ENCODE peak calls at places on chromosomes 7 and 10, in eight cellular contexts. Z, U, Q, O, E, X, R and T are unnamed samples. For H3K36me3, the result is how much of the 10 kb centered on the place peaks cover.

GRCh38 chr7:134792968-134793367 is 13.5 kb downstream of the CALD1 start:
- DNase-seq in Z (no peak), U (no peak), Q (no peak), O (no peak), E (no peak), X (peak), R (no peak), T (peak)

GRCh38 chr10:13371879-13372470 is 23.9 kb upstream of the SEPHS1 start:
- DNase-seq in Z (peak), U (peak), Q (peak), O (peak), E (peak), X (peak), R (peak), T (peak)

GRCh38 chr10:5694573-5694972 is 9.9 kb downstream of the TASOR2 start:
- DNase-seq in Z (no peak), U (no peak), Q (no peak), O (no peak), E (no peak), X (no peak), R (no peak), T (no peak)

GRCh38 chr10:11448545-11449244 is 162.8 kb downstream of the USP6NL start:
- DNase-seq in Z (peak), U (no peak), Q (no peak), O (no peak), E (no peak), X (no peak), R (no peak), T (no peak)

GRCh38 chr10:18233775-18234174 is 93.6 kb downstream of the CACNB2 start:
- DNase-seq in Z (no peak), U (no peak), Q (no peak), O (no peak), E (no peak), X (no peak), R (peak), T (peak)

GRCh38 chr10:75450062-75450429 is 18.6 kb downstream of the LRMDA start:
- DNase-seq in Z (no peak), U (no peak), Q (no peak), O (no peak), E (no peak), X (no peak), R (no peak), T (no peak)

GRCh38 chr7:25762511-25763119 is 389.4 kb upstream of the NFE2L3 start:
- DNase-seq in Z (no peak), U (no peak), Q (no peak), O (no peak), E (no peak), X (no peak), R (no peak), T (no peak)

GRCh38 chr7:140889645-140890044 is 35.1 kb downstream of the BRAF start:
- DNase-seq in Z (no peak), U (no peak), Q (no peak), O (no peak), E (no peak), X (no peak), R (no peak), T (no peak)

GRCh38 chr10:86888585-86889381 is 68.6 kb downstream of the MMRN2 start:
- DNase-seq in Z (peak), U (no peak), Q (no peak), O (no peak), E (no peak), X (no peak), R (no peak), T (no peak)

GRCh38 chr10:45464958-45465567 is 91.0 kb downstream of the ALOX5 start:
- DNase-seq in Z (peak), U (peak), Q (peak), O (peak), E (peak), X (no peak), R (peak), T (peak)

GRCh38 chr10:44731271-44731670 is 179.9 kb upstream of the TMEM72 start:
- DNase-seq in Z (no peak), U (no peak), Q (no peak), O (no peak), E (no peak), X (no peak), R (no peak), T (no peak)

GRCh38 chr7:15407910-15408309 is 153.9 kb downstream of the AGMO start:
- DNase-seq in Z (no peak), U (no peak), Q (no peak), O (no peak), E (no peak), X (no peak), R (no peak), T (no peak)

GRCh38 chr10:73263948-73264347 is 11.5 kb upstream of the MRPS16 start:
- DNase-seq in Z (no peak), U (no peak), Q (no peak), O (peak), E (no peak), X (no peak), R (no peak), T (no peak)

GRCh38 chr10:60171436-60172013 is 218.2 kb downstream of the ANK3 start:
- DNase-seq in Z (no peak), U (no peak), Q (no peak), O (no peak), E (no peak), X (no peak), R (no peak), T (no peak)

GRCh38 chr7:8035647-8036518 is 67.3 kb downstream of the GLCCI1 start:
- DNase-seq in Z (no peak), U (no peak), Q (no peak), O (peak), E (no peak), X (no peak), R (peak), T (no peak)

GRCh38 chr10:124917168-124917938 is 24.6 kb upstream of the ZRANB1 start:
- DNase-seq in Z (peak), U (peak), Q (peak), O (no peak), E (peak), X (peak), R (peak), T (peak)

GRCh38 chr7:27260211-27260610 is 17.6 kb downstream of the EVX1 start:
- DNase-seq in Z (no peak), U (no peak), Q (no peak), O (no peak), E (no peak), X (no peak), R (no peak), T (no peak)

GRCh38 chr10:15084502-15084922 is 4.1 kb downstream of the ACBD7 start:
- DNase-seq in Z (no peak), U (peak), Q (peak), O (no peak), E (no peak), X (peak), R (peak), T (peak)

GRCh38 chr7:150382844-150383225 is 3.7 kb downstream of the ZNF775 start:
- DNase-seq in Z (no peak), U (no peak), Q (no peak), O (no peak), E (no peak), X (no peak), R (no peak), T (no peak)

GRCh38 chr7:38736135-38736534 is 105.0 kb upstream of the AMPH start:
- DNase-seq in Z (no peak), U (no peak), Q (no peak), O (no peak), E (no peak), X (no peak), R (no peak), T (no peak)

GRCh38 chr7:81736088-81736487 is 33.8 kb downstream of the HGF start:
- DNase-seq in Z (no peak), U (no peak), Q (no peak), O (no peak), E (no peak), X (no peak), R (no peak), T (no peak)

GRCh38 chr7:2399848-2400587 is 3.4 kb upstream of the CHST12 start:
- DNase-seq in Z (no peak), U (no peak), Q (peak), O (peak), E (no peak), X (peak), R (no peak), T (peak)

GRCh38 chr7:43537765-43538403 is 45.0 kb upstream of the STK17A start:
- DNase-seq in Z (no peak), U (no peak), Q (no peak), O (no peak), E (no peak), X (no peak), R (no peak), T (no peak)

GRCh38 chr10:21978191-21978862 is 25.2 kb downstream of the DNAJC1 start:
- DNase-seq in Z (no peak), U (no peak), Q (no peak), O (no peak), E (no peak), X (no peak), R (peak), T (no peak)

DNA sequence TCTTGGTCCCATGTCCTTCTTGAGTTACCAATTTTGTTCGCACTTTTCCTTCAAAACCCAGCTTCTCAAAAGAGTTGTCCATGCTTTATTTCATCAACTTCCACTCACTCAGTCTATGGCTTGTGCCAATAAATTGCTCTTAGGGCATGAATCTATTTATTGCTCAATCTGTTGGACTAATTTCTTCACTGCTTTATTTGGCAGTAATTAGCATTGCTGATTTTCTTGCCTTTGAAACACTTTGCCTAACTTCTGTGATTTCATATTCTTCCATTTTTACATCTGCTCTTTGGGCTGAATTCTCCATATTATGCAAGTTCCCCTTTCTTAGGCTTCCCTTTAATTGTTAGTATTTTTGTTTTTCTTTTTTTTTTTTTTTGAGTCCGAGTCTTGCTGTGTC is 16.8 kb downstream of the DLD start:
- DNase-seq in Z (no peak), U (no peak), Q (no peak), O (no peak), E (no peak), X (no peak), R (no peak), T (no peak)
- H3K36me3 ChIP-seq in Z (under half), U (half or more), Q (under half), O (half or more), E (under half), X (under half), R (under half), T (under half)

DNA sequence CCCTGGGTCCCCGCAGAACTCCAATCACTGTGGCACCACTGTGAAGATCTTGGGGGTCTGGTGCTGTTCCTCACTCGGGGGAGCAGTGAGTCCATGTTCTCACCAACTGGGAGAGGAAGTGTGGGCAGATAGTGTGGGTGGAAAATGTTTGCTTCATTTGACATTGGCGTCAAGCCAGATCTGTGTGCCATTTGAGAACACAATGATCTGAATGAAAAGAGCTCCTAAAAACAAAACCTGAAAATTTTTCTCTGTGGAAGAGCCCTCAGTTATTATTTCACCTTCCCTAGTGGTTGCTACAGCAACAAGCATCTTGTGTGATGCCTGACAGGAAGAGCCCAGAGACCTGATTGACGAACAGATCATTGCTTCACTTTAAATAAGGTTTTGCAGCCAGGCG is 125.6 kb downstream of the VIPR2 start:
- DNase-seq in Z (no peak), U (no peak), Q (no peak), O (no peak), E (no peak), X (no peak), R (no peak), T (no peak)
- H3K4me3 ChIP-seq in Z (no peak), U (no peak), Q (no peak), O (no peak), E (no peak), X (no peak), R (no peak), T (no peak)

GRCh38 chr10:93393231-93393630 is 88.9 kb downstream of the MYOF start:
- DNase-seq in Z (no peak), U (no peak), Q (no peak), O (no peak), E (no peak), X (no peak), R (no peak), T (no peak)
- H3K36me3 ChIP-seq in Z (under half), U (under half), Q (under half), O (half or more), E (under half), X (under half), R (under half), T (under half)

GRCh38 chr7:24741691-24742639 is 15.3 kb downstream of the GSDME start:
- DNase-seq in Z (no peak), U (no peak), Q (no peak), O (no peak), E (no peak), X (no peak), R (no peak), T (no peak)
- H3K4me3 ChIP-seq in Z (no peak), U (no peak), Q (no peak), O (no peak), E (no peak), X (no peak), R (no peak), T (no peak)

GRCh38 chr10:1083581-1083980 is 27.4 kb downstream of the WDR37 start:
- DNase-seq in Z (no peak), U (no peak), Q (peak), O (no peak), E (no peak), X (no peak), R (no peak), T (no peak)
- H3K36me3 ChIP-seq in Z (under half), U (half or more), Q (under half), O (under half), E (half or more), X (half or more), R (under half), T (half or more)

GRCh38 chr10:119821172-119821571 is 51.5 kb downstream of the MCMBP start:
- DNase-seq in Z (no peak), U (no peak), Q (no peak), O (no peak), E (no peak), X (no peak), R (no peak), T (no peak)
- H3K4me3 ChIP-seq in Z (no peak), U (no peak), Q (no peak), O (no peak), E (no peak), X (no peak), R (peak), T (no peak)

GRCh38 chr10:119136084-119136483 is 29.4 kb downstream of the SFXN4 start:
- DNase-seq in Z (no peak), U (no peak), Q (no peak), O (no peak), E (no peak), X (no peak), R (no peak), T (no peak)

GRCh38 chr10:119135517-119135890 is 30.0 kb downstream of the SFXN4 start:
- DNase-seq in Z (no peak), U (no peak), Q (peak), O (no peak), E (no peak), X (no peak), R (no peak), T (no peak)

GRCh38 chr10:119132521-119133345 is 28.8 kb downstream of the DENND10 start:
- DNase-seq in Z (no peak), U (no peak), Q (no peak), O (no peak), E (no peak), X (no peak), R (no peak), T (no peak)

GRCh38 chr10:119129721-119130120 is 25.8 kb downstream of the DENND10 start:
- DNase-seq in Z (no peak), U (no peak), Q (no peak), O (no peak), E (no peak), X (no peak), R (no peak), T (no peak)

DNA sequence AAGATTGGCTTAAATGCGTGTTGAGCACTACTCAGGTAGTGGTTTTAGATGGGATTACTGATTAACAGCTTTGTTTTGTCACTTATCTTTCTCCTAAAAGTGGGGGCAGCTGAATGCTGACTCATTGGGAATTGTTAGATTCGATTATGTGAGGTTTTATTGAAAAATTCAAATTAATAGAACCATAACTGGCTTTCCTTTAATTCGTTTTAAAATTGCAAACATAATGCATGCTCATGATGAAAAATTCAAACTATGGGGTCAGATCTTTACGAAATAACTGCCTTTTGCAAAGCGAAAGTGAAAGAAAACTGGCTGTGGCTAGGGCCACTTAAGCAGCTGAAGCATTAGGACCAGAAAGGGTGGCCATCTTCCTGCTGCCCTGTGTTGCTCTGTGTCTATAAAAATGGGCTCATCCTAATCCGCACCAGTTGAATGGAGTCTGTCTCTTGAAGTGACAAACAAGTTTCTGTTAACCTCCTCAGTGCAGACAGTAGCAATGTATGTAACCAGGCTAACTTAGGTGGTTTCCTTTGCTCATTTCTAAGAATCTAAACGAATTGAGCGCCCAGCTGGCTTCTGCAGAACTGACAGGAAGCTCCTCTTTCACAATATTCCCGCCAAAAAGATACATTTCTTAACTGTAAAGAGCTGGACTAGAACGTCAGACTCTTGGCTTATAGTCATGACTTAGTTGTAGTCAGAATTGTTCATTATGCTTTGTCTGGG is 27.8 kb downstream of the DENND10 start:
- DNase-seq in Z (peak), U (no peak), Q (peak), O (no peak), E (no peak), X (no peak), R (no peak), T (no peak)
- H3K36me3 ChIP-seq in Z (under half), U (half or more), Q (under half), O (under half), E (under half), X (under half), R (under half), T (under half)

DNA sequence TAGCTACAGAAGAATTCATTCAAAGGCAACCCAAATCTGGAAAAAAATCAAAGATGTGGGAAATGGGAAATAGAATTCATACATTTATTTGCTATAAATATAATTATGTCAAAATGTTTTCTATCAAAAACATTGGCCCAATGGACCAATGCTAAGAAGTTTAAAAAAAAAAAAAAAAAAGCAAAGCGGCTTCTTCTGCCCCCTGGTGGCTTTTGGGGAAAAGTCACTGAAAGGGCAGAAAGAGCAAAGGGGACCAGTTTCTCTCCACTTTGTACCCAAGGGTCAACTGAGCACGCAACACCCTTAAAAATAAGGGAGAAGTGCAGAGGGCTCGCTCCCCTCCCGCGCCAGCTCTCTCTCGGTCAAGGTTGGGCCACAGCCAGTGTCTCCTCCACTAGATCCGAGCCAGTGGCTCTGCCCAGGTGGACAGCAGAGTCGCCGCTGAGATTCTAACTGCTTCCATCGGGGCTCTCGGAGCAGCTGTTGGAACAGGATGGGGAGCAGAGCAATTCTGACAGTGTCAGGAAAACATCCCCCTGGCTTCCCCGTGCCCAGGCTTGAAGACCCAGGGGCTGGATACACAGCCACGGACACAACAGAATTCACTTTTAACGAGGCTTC is 136.4 kb upstream of the FGFR2 start:
- DNase-seq in Z (no peak), U (no peak), Q (no peak), O (no peak), E (no peak), X (no peak), R (peak), T (peak)
- H3K4me3 ChIP-seq in Z (no peak), U (no peak), Q (no peak), O (peak), E (no peak), X (no peak), R (no peak), T (no peak)